ENCODE peak calls at places on chromosome 4, in ten cellular contexts. M is tibial artery; R is CD8-positive, alpha-beta memory T cell; F is HepG2; G is endodermal cell; Z is effector memory CD4-positive, alpha-beta T cell; A is body of pancreas; X is IMR-90; U is heart right ventricle; Q is astrocyte. D is an unnamed sample. For H3K36me3, the result is how much of the 10 kb centered on the place peaks cover.

GRCh38 chr4:81199831-81200230 is 15.2 kb downstream of the PRKG2 start:
- DNase-seq in M (no peak), R (no peak), F (no peak), G (no peak), Z (no peak), A (no peak), X (no peak), U (no peak), Q (no peak), D (no peak)

GRCh38 chr4:140653718-140654515 is 85.2 kb upstream of the UCP1 start:
- DNase-seq in M (no peak), R (no peak), F (no peak), G (no peak), Z (no peak), A (no peak), X (peak), U (no peak), Q (peak), D (no peak)

GRCh38 chr4:142480244-142480643 is 365.9 kb downstream of the INPP4B start:
- DNase-seq in M (no peak), R (no peak), F (no peak), G (no peak), Z (no peak), A (no peak), X (peak), U (no peak), Q (peak), D (no peak)

GRCh38 chr4:73729534-73730165 is 10.7 kb upstream of the CXCL8 start:
- DNase-seq in M (peak), R (no peak), F (peak), G (peak), Z (no peak), A (peak), X (peak), U (peak), Q (peak), D (no peak)

GRCh38 chr4:101346562-101347266 is 612 bp downstream of the PPP3CA start:
- DNase-seq in M (peak), R (peak), F (peak), G (peak), Z (peak), A (peak), X (peak), U (peak), Q (peak), D (no peak)

GRCh38 chr4:15690020-15690809 is 8.6 kb downstream of the FAM200B start:
- DNase-seq in M (no peak), R (no peak), F (peak), G (peak), Z (no peak), A (no peak), X (peak), U (no peak), Q (peak), D (no peak)

GRCh38 chr4:43339435-43339834 is 446.9 kb downstream of the GRXCR1 start:
- DNase-seq in M (no peak), R (no peak), F (no peak), G (no peak), Z (no peak), A (no peak), X (peak), U (no peak), Q (peak), D (no peak)

GRCh38 chr4:142516686-142517145 is 329.4 kb downstream of the INPP4B start:
- DNase-seq in M (no peak), R (no peak), F (no peak), G (no peak), Z (no peak), A (no peak), X (peak), U (no peak), Q (peak), D (no peak)

GRCh38 chr4:29970626-29971025 is 749.5 kb upstream of the PCDH7 start:
- DNase-seq in M (no peak), R (no peak), F (no peak), G (peak), Z (no peak), A (no peak), X (no peak), U (no peak), Q (no peak), D (no peak)

GRCh38 chr4:45662996-45663395 is 460.9 kb downstream of the GABRG1 start:
- DNase-seq in M (no peak), R (no peak), F (no peak), G (no peak), Z (no peak), A (peak), X (no peak), U (peak), Q (peak), D (no peak)

GRCh38 chr4:11424000-11424399 is 4.7 kb downstream of the HS3ST1 start:
- DNase-seq in M (no peak), R (no peak), F (peak), G (peak), Z (no peak), A (no peak), X (peak), U (no peak), Q (no peak), D (peak)

GRCh38 chr4:123941306-123941705 is 544.7 kb downstream of the SPRY1 start:
- DNase-seq in M (no peak), R (no peak), F (no peak), G (no peak), Z (no peak), A (no peak), X (peak), U (no peak), Q (peak), D (no peak)

GRCh38 chr4:128658214-128658621 is 151.3 kb upstream of the JADE1 start:
- DNase-seq in M (no peak), R (no peak), F (no peak), G (no peak), Z (no peak), A (no peak), X (no peak), U (no peak), Q (no peak), D (no peak)

GRCh38 chr4:30943356-30943755 is 223.2 kb downstream of the PCDH7 start:
- DNase-seq in M (no peak), R (no peak), F (no peak), G (no peak), Z (no peak), A (no peak), X (peak), U (no peak), Q (peak), D (no peak)

GRCh38 chr4:8277356-8278008 is 7.9 kb downstream of the HTRA3 start:
- DNase-seq in M (no peak), R (no peak), F (no peak), G (no peak), Z (no peak), A (no peak), X (no peak), U (peak), Q (no peak), D (no peak)
- H3K27ac ChIP-seq in M (no peak), R (no peak), F (no peak), G (no peak), Z (no peak), A (no peak), X (peak), U (peak), Q (no peak), D (no peak)

GRCh38 chr4:40199999-40200880 is 3.4 kb downstream of the RHOH start:
- DNase-seq in M (no peak), R (peak), F (no peak), G (no peak), Z (peak), A (peak), X (peak), U (no peak), Q (peak), D (peak)

GRCh38 chr4:40196724-40197281 is at the start of gene RHOH:
- DNase-seq in M (no peak), R (peak), F (no peak), G (peak), Z (peak), A (no peak), X (no peak), U (no peak), Q (no peak), D (peak)

GRCh38 chr4:40200881-40201797 is 4.3 kb downstream of the RHOH start:
- DNase-seq in M (no peak), R (no peak), F (no peak), G (no peak), Z (no peak), A (no peak), X (peak), U (no peak), Q (peak), D (no peak)

GRCh38 chr4:40197879-40198689 is 1.3 kb downstream of the RHOH start:
- DNase-seq in M (no peak), R (peak), F (no peak), G (no peak), Z (no peak), A (no peak), X (no peak), U (no peak), Q (no peak), D (peak)

DNA sequence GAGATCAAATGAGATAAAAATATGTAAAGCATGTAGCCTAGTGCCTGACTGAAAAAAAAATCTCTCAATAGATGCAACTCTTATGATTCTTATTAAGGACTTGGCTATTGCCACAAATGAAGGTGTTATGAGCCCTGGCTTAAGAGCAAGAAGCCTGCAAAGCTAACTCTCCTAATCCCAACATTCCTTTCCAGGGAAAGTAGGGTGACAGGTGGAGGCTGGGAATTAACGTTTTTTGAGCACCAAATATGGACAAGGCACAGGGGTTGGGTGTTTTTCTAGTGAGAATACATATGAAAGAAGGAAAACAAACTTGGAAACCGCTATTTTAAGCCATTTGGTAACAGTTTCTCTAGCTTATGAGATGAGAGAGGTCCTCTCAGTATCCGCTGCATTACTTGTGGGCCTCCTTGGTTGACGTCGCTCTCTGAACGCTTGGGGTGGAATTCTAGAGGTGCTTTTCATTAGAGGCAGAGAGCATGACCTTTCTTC is 2.4 kb downstream of the RHOH start:
- DNase-seq in M (no peak), R (no peak), F (no peak), G (no peak), Z (no peak), A (no peak), X (no peak), U (no peak), Q (no peak), D (peak)
- H3K36me3 ChIP-seq in M (under half), R (under half), F (under half), G (under half), Z (under half), A (under half), X (under half), U (under half), Q (under half), D (under half)

GRCh38 chr4:38233727-38234478 is 273.7 kb downstream of the PTTG2 start:
- DNase-seq in M (no peak), R (no peak), F (no peak), G (no peak), Z (no peak), A (peak), X (no peak), U (peak), Q (no peak), D (no peak)
- H3K27ac ChIP-seq in M (no peak), R (no peak), F (no peak), G (no peak), Z (no peak), A (no peak), X (no peak), U (no peak), Q (no peak), D (no peak)

GRCh38 chr4:87119965-87120364 is 100.5 kb downstream of the KLHL8 start:
- DNase-seq in M (no peak), R (no peak), F (no peak), G (no peak), Z (no peak), A (no peak), X (no peak), U (no peak), Q (no peak), D (no peak)
- H3K36me3 ChIP-seq in M (under half), R (under half), F (half or more), G (half or more), Z (under half), A (under half), X (under half), U (half or more), Q (under half), D (under half)

GRCh38 chr4:52423967-52424366 is 235.1 kb downstream of the USP46 start:
- DNase-seq in M (no peak), R (no peak), F (no peak), G (no peak), Z (no peak), A (no peak), X (no peak), U (no peak), Q (no peak), D (no peak)
- H3K27ac ChIP-seq in M (no peak), R (no peak), F (no peak), G (no peak), Z (no peak), A (no peak), X (no peak), U (no peak), Q (no peak), D (no peak)

DNA sequence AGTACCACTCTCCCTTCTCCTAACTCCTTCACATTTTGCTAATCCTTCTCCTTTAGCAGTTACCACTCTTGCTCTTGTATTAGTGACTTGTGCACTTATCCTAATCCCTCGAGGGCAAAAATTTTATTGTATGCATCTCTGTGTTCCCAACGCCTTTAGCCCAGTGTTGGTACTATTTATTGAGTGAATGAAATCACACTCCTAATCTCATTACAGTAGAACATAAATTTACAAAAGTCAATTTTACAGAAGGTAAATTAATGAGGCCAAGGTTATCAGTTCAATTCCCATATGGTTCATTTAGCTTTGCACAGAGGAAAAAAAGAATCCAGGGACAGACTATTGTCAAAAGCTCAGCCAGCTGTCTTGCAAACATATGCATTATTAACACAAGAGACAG is 178.4 kb downstream of the NR3C2 start:
- DNase-seq in M (no peak), R (no peak), F (no peak), G (no peak), Z (no peak), A (no peak), X (no peak), U (no peak), Q (no peak), D (no peak)
- H3K36me3 ChIP-seq in M (under half), R (under half), F (under half), G (under half), Z (under half), A (under half), X (under half), U (under half), Q (under half), D (under half)

GRCh38 chr4:113643505-113643904 is 118.0 kb downstream of the CAMK2D start:
- DNase-seq in M (no peak), R (no peak), F (no peak), G (no peak), Z (no peak), A (no peak), X (no peak), U (no peak), Q (no peak), D (no peak)
- H3K27ac ChIP-seq in M (no peak), R (no peak), F (no peak), G (no peak), Z (no peak), A (no peak), X (no peak), U (peak), Q (no peak), D (no peak)

GRCh38 chr4:39312821-39313220 is 53.3 kb downstream of the RFC1 start:
- DNase-seq in M (no peak), R (no peak), F (no peak), G (no peak), Z (no peak), A (no peak), X (no peak), U (no peak), Q (no peak), D (no peak)
- H3K36me3 ChIP-seq in M (half or more), R (under half), F (half or more), G (half or more), Z (half or more), A (under half), X (under half), U (half or more), Q (under half), D (under half)